ENCODE peak calls at places on chromosome 19, in four cellular contexts. J, I, G and E are unnamed samples. For H3K4me1 and H3K9me3, the result is how much of the 10 kb centered on the place peaks cover.

GRCh38 chr19:53432088-53432661 is 391 bp downstream of the ZNF761 start:
- DNase-seq in J (no peak), I (peak), G (peak), E (peak)

GRCh38 chr19:49741210-49741844 is 21.8 kb downstream of the TSKS start:
- DNase-seq in J (no peak), I (no peak), G (no peak), E (no peak)

GRCh38 chr19:40413291-40413994 is at the start of gene PRX:
- DNase-seq in J (no peak), I (peak), G (no peak), E (no peak)

GRCh38 chr19:55673465-55673864 is 1.6 kb upstream of the EPN1 start:
- DNase-seq in J (no peak), I (peak), G (no peak), E (no peak)

GRCh38 chr19:941292-942132 is 15.7 kb downstream of the ARID3A start:
- DNase-seq in J (no peak), I (no peak), G (no peak), E (no peak)

GRCh38 chr19:40217921-40218890 is at the start of gene TTC9B:
- DNase-seq in J (no peak), I (peak), G (no peak), E (no peak)

GRCh38 chr19:6738726-6739389 is 622 bp upstream of the TRIP10 start:
- DNase-seq in J (no peak), I (peak), G (peak), E (peak)

GRCh38 chr19:41958367-41959055 is 610 bp downstream of the RABAC1 start:
- DNase-seq in J (peak), I (peak), G (peak), E (peak)

GRCh38 chr19:17075860-17076538 is 422 bp downstream of the MYO9B start:
- DNase-seq in J (no peak), I (peak), G (peak), E (peak)

GRCh38 chr19:5263615-5264014 is 77.0 kb downstream of the PTPRS start:
- DNase-seq in J (no peak), I (no peak), G (no peak), E (no peak)

GRCh38 chr19:49746206-49746958 is 16.7 kb downstream of the TSKS start:
- DNase-seq in J (no peak), I (peak), G (peak), E (peak)

GRCh38 chr19:32870981-32871451 is 1.4 kb upstream of the SLC7A9 start:
- DNase-seq in J (no peak), I (no peak), G (no peak), E (no peak)
- TF ChIP-seq CTCF in J (no peak), I (no peak), G (no peak), E (no peak)

GRCh38 chr19:35206855-35207254 is 21.7 kb downstream of the FAM187B start:
- DNase-seq in J (no peak), I (no peak), G (no peak), E (no peak)
- H3K4me1 ChIP-seq in J (under half), I (under half), G (half or more), E (under half)

GRCh38 chr19:3316659-3317207 is 49.6 kb upstream of the NFIC start:
- DNase-seq in J (no peak), I (no peak), G (no peak), E (no peak)

GRCh38 chr19:3315676-3315973 is 50.8 kb upstream of the NFIC start:
- DNase-seq in J (no peak), I (no peak), G (no peak), E (no peak)

GRCh38 chr19:3314962-3315675 is 51.3 kb upstream of the NFIC start:
- DNase-seq in J (no peak), I (no peak), G (no peak), E (no peak)

GRCh38 chr19:3313199-3313575 is 53.2 kb upstream of the NFIC start:
- DNase-seq in J (no peak), I (no peak), G (no peak), E (no peak)

GRCh38 chr19:3316132-3316648 is 50.2 kb upstream of the NFIC start:
- DNase-seq in J (no peak), I (no peak), G (no peak), E (no peak)
- H3K9me3 ChIP-seq in J (under half), I (under half), G (under half), E (under half)

DNA sequence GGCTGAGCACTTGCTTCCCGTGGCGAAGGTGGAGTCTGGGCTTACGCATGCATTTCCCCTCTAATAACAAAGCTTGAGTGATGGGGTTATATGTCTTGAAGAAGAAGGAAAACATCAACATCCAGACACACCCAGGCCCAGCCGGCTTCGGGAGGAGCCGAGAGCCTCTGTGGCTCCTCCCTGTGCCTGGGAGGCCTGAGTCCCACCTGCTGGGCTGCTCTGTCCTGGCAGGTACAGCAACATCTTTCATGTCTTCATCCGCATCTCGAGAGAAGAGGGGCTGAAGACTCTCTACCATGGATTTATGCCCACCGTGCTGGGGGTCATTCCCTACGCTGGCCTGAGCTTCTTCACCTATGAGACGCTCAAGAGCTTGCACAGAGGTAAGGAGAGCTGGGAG is 30.6 kb downstream of the TMEM161A start:
- DNase-seq in J (no peak), I (no peak), G (no peak), E (no peak)
- TF ChIP-seq CTCF in J (no peak), I (no peak), G (no peak), E (no peak)